ENCODE peak calls at places on chromosomes 12 and 14, in five cellular contexts. U is A549, V is HepG2, E is endothelial cell of umbilical vein, P is K562. H is an unnamed sample.

GRCh38 chr14:43568022-43568421 is 939.1 kb downstream of the FSCB start:
- DNase-seq in U (no peak), P (no peak), V (no peak), E (no peak), H (no peak)

GRCh38 chr12:6961278-6961694 is 9.2 kb downstream of the PHB2 start:
- DNase-seq in V (no peak), P (peak; percentile 63), U (no peak), E (no peak), H (peak; percentile 87)

GRCh38 chr12:113196996-113197395 is 11.5 kb downstream of the RITA1 start:
- DNase-seq in E (peak; percentile 82), U (peak; percentile 84), V (peak; percentile 69), P (peak; percentile 73), H (peak; percentile 91)

GRCh38 chr12:70151993-70152392 is 91.2 kb upstream of the CNOT2 start:
- DNase-seq in V (no peak), P (no peak), E (no peak), U (no peak), H (no peak)

GRCh38 chr12:65593206-65593833 is 231.0 kb upstream of the HMGA2 start:
- DNase-seq in V (no peak), E (no peak), U (no peak), P (no peak), H (no peak)

GRCh38 chr12:132211326-132211725 is 67.1 kb downstream of the NOC4L start:
- DNase-seq in U (no peak), V (no peak), P (no peak), E (no peak), H (no peak)

GRCh38 chr12:10952645-10953044 is 13.6 kb upstream of the TAS2R14 start:
- DNase-seq in U (no peak), V (no peak), E (no peak), P (no peak), H (no peak)

GRCh38 chr12:129052373-129052772 is 199.1 kb downstream of the GLT1D1 start:
- DNase-seq in P (no peak), E (no peak), V (no peak), U (no peak), H (no peak)

GRCh38 chr12:15774819-15775218 is 14.4 kb downstream of the EPS8 start:
- DNase-seq in V (no peak), U (no peak), P (no peak), E (no peak), H (no peak)

GRCh38 chr12:47828008-47828966 is 8.6 kb upstream of the HDAC7 start:
- DNase-seq in V (no peak), P (no peak), U (no peak), E (no peak), H (no peak)

GRCh38 chr14:93318927-93319326 is 13.9 kb downstream of the BTBD7 start:
- DNase-seq in E (no peak), P (no peak), U (no peak), V (no peak), H (no peak)

GRCh38 chr12:82650627-82651337 is 35.9 kb upstream of the TMTC2 start:
- DNase-seq in V (peak; percentile 74), U (peak; percentile 96), E (peak; percentile 69), P (no peak), H (peak; percentile 28)

GRCh38 chr14:50260511-50260910 is 29.1 kb upstream of the SOS2 start:
- DNase-seq in V (peak; percentile 23), U (peak; percentile 40), E (peak; percentile 37), P (no peak), H (peak; percentile 61)

GRCh38 chr14:76123426-76124095 is 28.2 kb upstream of the GPATCH2L start:
- DNase-seq in V (no peak), E (no peak), U (no peak), P (no peak), H (no peak)

GRCh38 chr12:115004469-115005146 is 320.6 kb upstream of the TBX3 start:
- DNase-seq in V (no peak), E (no peak), U (peak; percentile 70), P (no peak), H (no peak)

GRCh38 chr14:103126873-103127304 is 3.6 kb downstream of the TNFAIP2 start:
- DNase-seq in V (peak; percentile 63), E (peak; percentile 26), U (no peak), P (no peak), H (no peak)

GRCh38 chr12:57740656-57741412 is 2.3 kb upstream of the AGAP2 start:
- DNase-seq in E (peak; percentile 20), V (no peak), U (no peak), P (no peak), H (peak; percentile 84)

GRCh38 chr12:68263366-68263765 is 10.0 kb upstream of the IL22 start:
- DNase-seq in P (no peak), V (no peak), U (no peak), E (no peak), H (no peak)

GRCh38 chr14:96385385-96385784 is 6.5 kb upstream of the AK7 start:
- DNase-seq in E (no peak), V (no peak), P (no peak), U (no peak), H (no peak)
- TF ChIP-seq POLR2A in E (no peak), V (no peak), P (no peak), U (no peak), H (no peak)

DNA sequence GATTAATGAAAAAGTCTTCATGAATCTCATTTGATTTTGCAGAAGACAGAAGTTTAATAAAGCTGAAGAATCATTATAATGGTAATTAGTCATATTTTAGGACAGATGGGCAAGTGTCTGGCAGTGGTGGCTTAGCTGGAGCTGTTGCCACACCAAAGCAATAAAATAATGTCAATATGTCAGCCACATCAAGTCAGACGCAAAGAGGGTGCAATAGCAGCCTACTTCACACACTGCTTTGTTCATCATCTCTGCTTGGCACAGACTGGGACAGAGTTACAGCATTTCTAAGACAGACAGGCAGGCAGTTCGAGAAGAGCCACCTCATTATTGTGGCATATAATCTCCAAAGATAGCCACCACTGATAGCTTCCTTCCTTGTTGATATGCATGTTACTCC is 16.9 kb upstream of the KRR1 start:
- DNase-seq in V (no peak), E (no peak), U (no peak), P (no peak), H (no peak)
- TF ChIP-seq MYC in V (no peak), E (no peak), U (no peak), P (no peak), H (no peak)

GRCh38 chr14:94559638-94560290 is 1.5 kb upstream of the SERPINA4 start:
- DNase-seq in E (no peak), U (no peak), V (no peak), P (no peak), H (no peak)

GRCh38 chr14:94555991-94556390 is 5.3 kb upstream of the SERPINA4 start:
- DNase-seq in V (no peak), E (no peak), U (no peak), P (no peak), H (no peak)

GRCh38 chr14:94560291-94560665 is 964 bp upstream of the SERPINA4 start:
- DNase-seq in V (no peak), P (no peak), U (no peak), E (no peak), H (no peak)

GRCh38 chr14:94558842-94559241 is 2.4 kb upstream of the SERPINA4 start:
- DNase-seq in V (no peak), P (no peak), E (no peak), U (no peak), H (no peak)

GRCh38 chr14:94557327-94557726 is 3.9 kb upstream of the SERPINA4 start:
- DNase-seq in U (no peak), V (no peak), E (no peak), P (no peak), H (no peak)
- TF ChIP-seq CTCF in U (no peak), V (no peak), E (no peak), P (no peak), H (no peak)

DNA sequence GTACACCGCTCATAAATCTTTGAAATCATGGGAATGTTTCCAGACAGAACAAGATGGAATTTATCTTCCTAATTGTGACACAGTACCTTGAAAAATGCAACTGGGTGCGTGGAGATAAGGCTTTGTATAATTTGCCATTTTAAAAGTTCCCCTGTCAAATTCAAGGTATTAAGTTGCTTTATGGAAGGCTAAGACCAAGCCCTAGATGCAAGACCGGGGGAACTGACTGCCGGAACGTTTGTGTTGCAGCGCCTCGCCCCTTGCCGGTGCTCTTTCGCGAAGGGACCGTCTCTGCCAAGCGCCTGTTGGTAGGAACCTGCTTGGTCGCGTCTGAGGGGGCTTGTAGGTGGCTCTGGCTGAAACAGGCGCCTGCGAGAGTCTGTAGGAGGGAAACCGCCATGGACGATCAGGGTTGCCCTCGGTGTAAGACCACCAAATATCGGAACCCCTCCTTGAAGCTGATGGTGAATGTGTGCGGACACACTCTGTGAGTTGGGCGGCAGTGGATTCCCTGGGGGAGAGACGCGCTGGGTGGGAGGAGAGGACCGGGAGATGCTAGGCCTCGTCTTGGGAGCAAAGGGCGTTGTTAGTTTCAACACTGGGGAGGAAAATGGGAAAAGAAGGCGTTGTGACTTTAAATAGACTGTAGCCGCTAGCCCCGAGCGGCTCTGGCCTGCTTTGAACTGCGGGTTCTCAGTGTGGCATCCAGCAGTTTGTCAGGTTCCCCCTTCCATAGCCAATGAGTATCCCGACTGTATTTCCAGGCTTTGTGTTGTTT is at the start of gene MNAT1:
- DNase-seq in U (peak; percentile 90), E (peak; percentile 90), P (peak; percentile 26), V (peak; percentile 66), H (peak; percentile 89)
- TF ChIP-seq POLR2A in U (peak; percentile 74), E (peak; percentile 77), P (peak; percentile 90), V (peak; percentile 87), H (peak; percentile 78)

H was measured in NB4.